ENCODE peak calls at places on chromosomes 16 and 17, in six cellular contexts. R, B, E, T, D and N are unnamed samples.

GRCh38 chr17:71760062-71760720 is 360.6 kb upstream of the SOX9 start:
- DNase-seq in R (no peak), B (no peak), E (no peak), T (no peak), D (no peak), N (no peak)

GRCh38 chr16:88373927-88374492 is 8.7 kb upstream of the ZNF469 start:
- DNase-seq in R (no peak), B (no peak), E (no peak), T (no peak), D (no peak), N (no peak)

GRCh38 chr17:69470702-69471101 is 56.2 kb downstream of the MAP2K6 start:
- DNase-seq in R (no peak), B (no peak), E (no peak), T (no peak), D (no peak), N (no peak)

GRCh38 chr16:51666821-51667220 is 515.8 kb upstream of the SALL1 start:
- DNase-seq in R (no peak), B (no peak), E (no peak), T (no peak), D (no peak), N (no peak)

GRCh38 chr17:9244066-9245052 is 223.0 kb downstream of the NTN1 start:
- DNase-seq in R (no peak), B (no peak), E (no peak), T (no peak), D (no peak), N (no peak)

GRCh38 chr16:55835578-55835977 is 2.7 kb upstream of the CES1 start:
- DNase-seq in R (no peak), B (no peak), E (peak; percentile 9), T (no peak), D (no peak), N (no peak)

GRCh38 chr16:2841606-2842339 is 11.7 kb downstream of the ZG16B start:
- DNase-seq in R (no peak), B (no peak), E (no peak), T (peak; percentile 32), D (no peak), N (no peak)

GRCh38 chr17:60165223-60165622 is 15.4 kb downstream of the CA4 start:
- DNase-seq in R (no peak), B (no peak), E (no peak), T (no peak), D (no peak), N (no peak)

GRCh38 chr17:40095944-40096791 is 4.2 kb downstream of the NR1D1 start:
- DNase-seq in R (no peak), B (peak; percentile 73), E (no peak), T (peak; percentile 70), D (no peak), N (no peak)

GRCh38 chr16:23673971-23674614 is 4.6 kb upstream of the PLK1 start:
- DNase-seq in R (no peak), B (no peak), E (no peak), T (no peak), D (no peak), N (no peak)

GRCh38 chr17:44198721-44199552 is 747 bp downstream of the ATXN7L3 start:
- DNase-seq in R (peak; percentile 41), B (peak; percentile 26), E (peak; percentile 37), T (peak; percentile 69), D (peak; percentile 53), N (no peak)